ENCODE peak calls at places on chromosomes 4 and X, in seven cellular contexts. I is bronchial epithelial cell; P is MM.1S; V is CD4-positive, CD25-positive, alpha-beta regulatory T cell; X is HAP-1; A is fibroblast of lung; M is GM23248. H is an unnamed sample.

GRCh38 chr4:23818097-23818648 is 71.7 kb downstream of the PPARGC1A start:
- DNase-seq in I (no peak), P (no peak), V (no peak), X (no peak), A (peak; percentile 91), M (no peak), H (peak; percentile 48)

GRCh38 chr4:63563288-63564014 is 845.8 kb downstream of the TECRL start:
- DNase-seq in I (peak; percentile 0), P (peak; percentile 60), V (no peak), X (no peak), A (no peak), M (no peak), H (no peak)

GRCh38 chrX:27966955-27967354 is 14.3 kb downstream of the DCAF8L1 start:
- DNase-seq in I (peak; percentile 60), P (no peak), V (no peak), X (peak; percentile 69), A (peak; percentile 87), M (no peak), H (no peak)

GRCh38 chrX:65997978-65998717 is 41.7 kb downstream of the VSIG4 start:
- DNase-seq in I (no peak), P (no peak), V (no peak), X (no peak), A (no peak), M (no peak), H (no peak)

GRCh38 chrX:51568586-51568985 is 50.1 kb downstream of the CENPVL3 start:
- DNase-seq in I (peak; percentile 92), P (no peak), V (no peak), X (no peak), A (peak; percentile 67), M (peak; percentile 57), H (peak; percentile 0)

GRCh38 chr4:182859730-182860129 is 57.5 kb downstream of the DCTD start:
- DNase-seq in I (no peak), P (no peak), V (no peak), X (no peak), A (no peak), M (no peak), H (no peak)

GRCh38 chr4:212438-213174 is 88.3 kb downstream of the ZNF718 start:
- DNase-seq in I (peak; percentile 69), P (no peak), V (no peak), X (no peak), A (peak; percentile 88), M (peak; percentile 90), H (peak; percentile 90)

GRCh38 chrX:45954026-45954425 is 591.2 kb downstream of the ZNF674 start:
- DNase-seq in I (peak; percentile 0), P (no peak), V (no peak), X (no peak), A (no peak), M (no peak), H (peak; percentile 1)

GRCh38 chr4:84826681-84827080 is 139.8 kb downstream of the WDFY3 start:
- DNase-seq in I (no peak), P (no peak), V (no peak), X (no peak), A (no peak), M (no peak), H (no peak)

GRCh38 chr4:125789018-125789417 is 474.3 kb downstream of the FAT4 start:
- DNase-seq in I (no peak), P (no peak), V (no peak), X (no peak), A (peak; percentile 40), M (no peak), H (no peak)

GRCh38 chr4:10107111-10108091 is 9.2 kb downstream of the WDR1 start:
- DNase-seq in I (peak; percentile 40), P (no peak), V (no peak), X (no peak), A (no peak), M (peak; percentile 69), H (peak; percentile 56)

DNA sequence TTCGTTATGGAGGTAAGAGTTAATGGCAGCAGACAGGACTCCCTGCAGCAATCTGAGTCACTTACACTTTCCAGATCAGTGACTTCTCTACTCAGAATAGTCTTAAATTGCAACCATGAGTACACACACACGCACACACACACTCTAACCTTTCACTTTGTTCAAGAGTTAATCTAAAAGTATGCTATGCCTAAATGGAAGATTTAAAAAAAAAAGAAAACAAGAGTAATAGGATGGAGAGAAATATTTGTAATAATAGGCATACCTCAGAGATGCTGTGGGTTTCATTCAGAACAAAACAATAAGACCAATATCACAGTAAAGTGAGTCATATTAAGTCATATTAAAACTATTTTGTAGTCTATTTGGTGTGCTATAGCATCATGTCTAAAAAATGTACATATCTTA is 969.1 kb upstream of the PCDH10 start:
- DNase-seq in I (peak; percentile 25), P (no peak), V (no peak), X (no peak), A (peak; percentile 36), M (no peak), H (no peak)
- H3K4me3 ChIP-seq in I (no peak overlapping the region), P (no peak overlapping the region), V (no peak overlapping the region), X (no peak overlapping the region), A (no peak overlapping the region), M (no peak overlapping the region), H (no peak overlapping the region)

GRCh38 chrX:12948495-12948894 is 26.4 kb upstream of the TMSB4X start:
- DNase-seq in I (no peak), P (no peak), V (no peak), X (no peak), A (no peak), M (no peak), H (no peak)
- H3K27me3 ChIP-seq in I (no peaks in the 10 kb centered on the region), P (no peaks in the 10 kb centered on the region), V (no peaks in the 10 kb centered on the region), X (no peaks in the 10 kb centered on the region), A (no peaks in the 10 kb centered on the region), M (no peaks in the 10 kb centered on the region), H (no peaks in the 10 kb centered on the region)

GRCh38 chr4:24974252-24974580 is 56.5 kb downstream of the LGI2 start:
- DNase-seq in I (no peak), P (no peak), V (no peak), X (no peak), A (no peak), M (no peak), H (no peak)
- H3K4me3 ChIP-seq in I (no peak overlapping the region), P (no peak overlapping the region), V (no peak overlapping the region), X (no peak overlapping the region), A (no peak overlapping the region), M (no peak overlapping the region), H (no peak overlapping the region)

DNA sequence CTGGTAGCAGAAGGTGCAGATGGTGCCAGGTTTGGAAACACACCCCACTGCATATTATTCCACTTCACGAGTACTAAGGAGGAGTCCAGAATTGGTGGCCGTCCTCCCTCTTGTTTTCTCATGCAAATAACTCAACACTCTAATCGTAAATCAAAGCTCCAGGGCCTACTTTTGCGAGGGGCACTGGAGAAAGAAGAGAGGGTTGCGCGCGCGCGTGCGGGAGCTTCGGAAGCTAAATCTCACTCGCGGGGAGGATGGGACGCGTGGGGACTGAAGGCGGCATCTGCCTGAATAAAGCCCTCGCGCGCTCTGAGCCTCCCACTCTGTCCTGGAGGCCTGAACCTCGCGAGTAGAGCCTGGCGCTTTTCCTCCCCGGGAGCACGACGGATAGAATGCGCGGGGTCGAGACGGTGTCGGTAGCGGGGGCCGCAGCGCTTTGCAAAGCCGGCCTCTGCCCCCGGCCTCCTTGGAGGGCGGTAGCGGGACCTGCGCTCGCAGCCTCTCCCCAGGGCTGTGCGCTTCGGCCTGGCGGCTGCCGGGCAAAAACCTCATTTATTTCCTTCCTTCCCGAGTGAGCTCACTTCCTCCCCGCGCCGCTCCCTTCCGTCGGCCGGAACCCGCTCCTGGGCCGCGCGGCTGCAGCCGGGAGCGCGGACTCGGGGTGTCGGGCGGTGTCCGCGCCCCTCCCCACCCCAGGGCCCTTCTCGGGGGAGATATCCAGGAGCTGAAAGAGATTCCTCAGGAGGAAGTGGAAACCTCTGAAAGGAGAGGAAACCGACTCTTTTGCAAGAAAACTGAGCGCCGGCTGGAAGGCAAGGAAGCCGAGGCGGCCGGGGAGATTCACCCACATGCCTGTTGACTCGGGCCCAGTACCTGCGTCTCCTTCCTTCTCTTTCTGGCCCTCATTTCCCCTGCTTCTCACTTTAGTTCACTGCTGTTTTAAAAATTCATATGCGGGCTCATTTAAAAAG is 20.7 kb downstream of the HAND2 start:
- DNase-seq in I (no peak), P (no peak), V (no peak), X (no peak), A (peak; percentile 53), M (peak; percentile 86), H (peak; percentile 85)
- H3K27me3 ChIP-seq in I (peaks cover 27% of the 10 kb centered on the region), P (no peaks in the 10 kb centered on the region), V (peaks cover 47% of the 10 kb centered on the region), X (peaks cover 8% of the 10 kb centered on the region), A (peaks cover 40% of the 10 kb centered on the region), M (no peaks in the 10 kb centered on the region), H (peaks cover 29% of the 10 kb centered on the region)

GRCh38 chrX:109535578-109535977 is 1.1 kb upstream of the NXT2 start:
- DNase-seq in I (no peak), P (no peak), V (no peak), X (no peak), A (no peak), M (no peak), H (no peak)
- H3K4me3 ChIP-seq in I (no peak overlapping the region), P (no peak overlapping the region), V (no peak overlapping the region), X (no peak overlapping the region), A (no peak overlapping the region), M (no peak overlapping the region), H (no peak overlapping the region)

DNA sequence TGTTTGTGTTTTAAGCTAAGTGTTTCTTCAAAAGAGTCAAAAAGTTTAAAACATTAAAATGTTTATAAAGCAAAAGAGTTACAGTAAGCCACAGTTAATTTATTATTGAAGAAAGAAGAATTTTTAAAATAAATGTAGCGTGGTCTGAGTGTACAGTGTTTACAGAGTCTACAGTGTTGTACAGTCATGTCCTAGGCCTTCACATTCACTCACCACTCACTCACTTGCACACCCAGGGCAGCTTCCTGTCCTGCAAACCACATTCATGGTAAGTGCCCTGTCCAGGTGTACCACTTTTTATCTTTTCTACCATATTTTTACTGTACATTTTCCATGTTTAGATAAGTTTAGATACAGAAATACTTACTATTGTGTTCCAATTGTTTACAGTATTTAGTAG is 239.7 kb upstream of the AGA start:
- DNase-seq in I (peak; percentile 17), P (no peak), V (no peak), X (no peak), A (no peak), M (no peak), H (no peak)
- H3K27me3 ChIP-seq in I (no peaks in the 10 kb centered on the region), P (no peaks in the 10 kb centered on the region), V (no peaks in the 10 kb centered on the region), X (no peaks in the 10 kb centered on the region), A (no peaks in the 10 kb centered on the region), M (no peaks in the 10 kb centered on the region), H (no peaks in the 10 kb centered on the region)